ENCODE peak calls at places on chromosomes 1 and 21, in five cellular contexts. One of them, this sample, is unnamed.

GRCh38 chr1:27241677-27242076 is 7.2 kb downstream of the WDTC1 start:
- DNase-seq in GM20000: no peak
- DNase-seq in ascending aorta: no peak
- DNase-seq in GM23338: no peak
- DNase-seq in heart left ventricle: no peak
- DNase-seq in this sample: no peak

GRCh38 chr1:154419620-154420020 is 14.5 kb downstream of the IL6R start:
- DNase-seq in heart left ventricle: peak
- DNase-seq in ascending aorta: peak
- DNase-seq in GM23338: no peak
- DNase-seq in GM20000: no peak
- DNase-seq in this sample: no peak

GRCh38 chr1:66388918-66389317 is 145.0 kb upstream of the SGIP1 start:
- DNase-seq in GM23338: no peak
- DNase-seq in heart left ventricle: no peak
- DNase-seq in GM20000: no peak
- DNase-seq in ascending aorta: no peak
- DNase-seq in this sample: no peak

GRCh38 chr1:244730153-244730933 is 77.4 kb downstream of the DESI2 start:
- DNase-seq in GM20000: peak
- DNase-seq in ascending aorta: no peak
- DNase-seq in GM23338: peak
- DNase-seq in heart left ventricle: peak
- DNase-seq in this sample: peak

GRCh38 chr1:90821793-90822359 is 104.8 kb upstream of the BARHL2 start:
- DNase-seq in heart left ventricle: no peak
- DNase-seq in ascending aorta: no peak
- DNase-seq in GM23338: no peak
- DNase-seq in GM20000: no peak
- DNase-seq in this sample: peak

GRCh38 chr21:32653326-32653901 is 41.2 kb upstream of the CFAP298 start:
- DNase-seq in heart left ventricle: no peak
- DNase-seq in GM23338: peak
- DNase-seq in ascending aorta: no peak
- DNase-seq in GM20000: peak
- DNase-seq in this sample: peak

GRCh38 chr1:151947140-151947539 is 37.8 kb upstream of the THEM4 start:
- DNase-seq in GM20000: no peak
- DNase-seq in heart left ventricle: no peak
- DNase-seq in GM23338: no peak
- DNase-seq in ascending aorta: no peak
- DNase-seq in this sample: no peak

GRCh38 chr1:219521325-219521724 is 91.6 kb downstream of the ZC3H11B start:
- DNase-seq in GM23338: no peak
- DNase-seq in GM20000: no peak
- DNase-seq in ascending aorta: no peak
- DNase-seq in heart left ventricle: no peak
- DNase-seq in this sample: no peak

GRCh38 chr1:87089823-87090222 is 175.4 kb downstream of the HS2ST1 start:
- DNase-seq in GM20000: no peak
- DNase-seq in ascending aorta: no peak
- DNase-seq in heart left ventricle: no peak
- DNase-seq in GM23338: peak
- DNase-seq in this sample: no peak

GRCh38 chr1:232463226-232463625 is 166.7 kb downstream of the SIPA1L2 start:
- DNase-seq in GM23338: no peak
- DNase-seq in heart left ventricle: no peak
- DNase-seq in GM20000: no peak
- DNase-seq in ascending aorta: no peak
- DNase-seq in this sample: no peak

DNA sequence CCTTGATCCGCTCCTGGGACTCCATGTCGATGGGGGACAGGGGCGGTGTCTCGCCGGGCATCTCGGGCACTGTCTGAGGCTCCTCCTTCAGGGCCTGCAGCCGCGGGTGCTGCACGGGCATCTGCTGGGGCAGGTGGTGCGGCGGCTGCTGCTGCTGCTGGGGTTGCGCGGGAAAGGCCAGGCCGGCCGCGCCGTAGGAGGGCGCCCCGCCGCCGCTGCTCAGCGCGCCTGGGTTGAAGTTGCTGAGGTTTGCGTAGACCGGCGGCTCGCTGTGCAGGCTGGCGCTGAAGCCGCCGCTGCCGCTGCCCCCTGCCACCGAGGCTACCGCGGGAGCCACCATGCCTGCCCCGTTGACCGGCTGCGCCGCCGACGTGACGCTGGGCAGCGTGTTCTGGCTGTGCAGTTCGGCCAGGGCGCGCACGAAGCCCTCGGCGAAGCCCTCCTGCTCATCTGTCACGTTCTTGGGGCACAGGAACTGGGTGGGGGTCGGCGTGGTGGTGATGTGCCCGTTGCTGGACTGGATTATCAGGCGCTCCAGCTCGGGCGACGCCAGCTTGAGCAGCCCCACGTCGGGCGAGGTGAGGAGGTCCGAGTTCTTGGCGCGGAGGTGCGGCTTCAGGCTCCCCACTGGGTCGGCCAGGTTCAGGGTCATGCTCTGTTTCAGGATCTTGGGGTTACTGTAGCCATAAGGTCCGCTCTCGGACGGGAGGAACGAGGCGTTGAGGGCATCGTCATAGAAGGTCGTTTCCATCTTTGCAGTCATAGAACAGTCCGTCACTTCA is 1.3 kb downstream of the JUN start:
- DNase-seq in GM20000: peak
- DNase-seq in heart left ventricle: peak
- DNase-seq in ascending aorta: peak
- DNase-seq in GM23338: peak
- DNase-seq in this sample: peak
- TF ChIP-seq CTCF in GM20000: peak
- TF ChIP-seq CTCF in heart left ventricle: no peak
- TF ChIP-seq CTCF in ascending aorta: no peak
- TF ChIP-seq CTCF in GM23338: peak
- TF ChIP-seq CTCF in this sample: peak

DNA sequence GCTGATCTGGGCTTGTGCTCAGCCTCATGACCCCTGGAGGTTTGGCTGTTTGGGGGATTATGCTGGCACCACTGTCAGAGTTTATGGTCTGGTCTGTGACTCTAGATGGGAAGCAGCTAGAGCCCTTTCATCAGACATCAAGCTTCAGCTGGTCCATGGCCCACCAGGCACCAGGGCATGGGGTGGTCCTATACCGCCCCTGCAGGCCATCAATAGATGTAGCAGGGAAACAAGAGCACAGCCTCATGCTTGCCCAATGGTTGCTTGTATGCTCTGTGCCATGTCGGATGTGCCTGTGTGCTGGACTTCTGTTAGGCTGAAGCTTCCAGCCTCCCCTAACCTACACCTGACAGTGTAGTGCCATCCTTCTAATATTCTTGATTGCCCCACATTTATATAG is 71.1 kb upstream of the CD34 start:
- DNase-seq in heart left ventricle: no peak
- DNase-seq in GM23338: peak
- DNase-seq in ascending aorta: no peak
- DNase-seq in GM20000: peak
- DNase-seq in this sample: peak
- TF ChIP-seq CTCF in heart left ventricle: peak
- TF ChIP-seq CTCF in GM23338: peak
- TF ChIP-seq CTCF in ascending aorta: no peak
- TF ChIP-seq CTCF in GM20000: peak
- TF ChIP-seq CTCF in this sample: peak

GRCh38 chr1:24971539-24971938 is 41.5 kb upstream of the RUNX3 start:
- DNase-seq in GM20000: no peak
- DNase-seq in GM23338: no peak
- DNase-seq in heart left ventricle: peak
- DNase-seq in ascending aorta: no peak
- DNase-seq in this sample: no peak

GRCh38 chr1:24968941-24969585 is 39.0 kb upstream of the RUNX3 start:
- DNase-seq in GM23338: no peak
- DNase-seq in GM20000: no peak
- DNase-seq in heart left ventricle: peak
- DNase-seq in ascending aorta: no peak
- DNase-seq in this sample: no peak

GRCh38 chr1:24970926-24971530 is 41.0 kb upstream of the RUNX3 start:
- DNase-seq in GM23338: no peak
- DNase-seq in ascending aorta: no peak
- DNase-seq in GM20000: no peak
- DNase-seq in heart left ventricle: peak
- DNase-seq in this sample: no peak

GRCh38 chr1:24969616-24970398 is 39.7 kb upstream of the RUNX3 start:
- DNase-seq in GM23338: no peak
- DNase-seq in GM20000: no peak
- DNase-seq in ascending aorta: no peak
- DNase-seq in heart left ventricle: peak
- DNase-seq in this sample: no peak

DNA sequence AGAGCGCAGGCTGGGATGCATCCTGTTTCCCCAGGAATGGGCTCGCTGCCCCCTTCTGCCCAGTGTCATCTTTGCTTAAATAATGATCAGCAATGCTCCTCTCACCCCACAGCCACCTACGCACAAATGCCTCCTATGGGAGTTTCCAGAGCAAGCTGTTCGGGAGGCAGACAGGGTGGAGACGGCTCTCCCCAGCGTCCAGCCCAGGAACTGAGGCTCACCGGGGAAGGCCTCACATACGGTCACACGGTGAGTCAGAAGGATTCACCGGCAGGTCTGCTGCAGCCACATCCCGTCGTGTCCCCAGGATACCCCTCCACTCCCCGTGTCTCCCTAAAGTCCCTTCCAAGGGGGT is 40.3 kb upstream of the RUNX3 start:
- DNase-seq in GM20000: no peak
- DNase-seq in ascending aorta: no peak
- DNase-seq in heart left ventricle: peak
- DNase-seq in GM23338: peak
- DNase-seq in this sample: no peak
- TF ChIP-seq CTCF in GM20000: no peak
- TF ChIP-seq CTCF in ascending aorta: no peak
- TF ChIP-seq CTCF in heart left ventricle: no peak
- TF ChIP-seq CTCF in GM23338: peak
- TF ChIP-seq CTCF in this sample: no peak

DNA sequence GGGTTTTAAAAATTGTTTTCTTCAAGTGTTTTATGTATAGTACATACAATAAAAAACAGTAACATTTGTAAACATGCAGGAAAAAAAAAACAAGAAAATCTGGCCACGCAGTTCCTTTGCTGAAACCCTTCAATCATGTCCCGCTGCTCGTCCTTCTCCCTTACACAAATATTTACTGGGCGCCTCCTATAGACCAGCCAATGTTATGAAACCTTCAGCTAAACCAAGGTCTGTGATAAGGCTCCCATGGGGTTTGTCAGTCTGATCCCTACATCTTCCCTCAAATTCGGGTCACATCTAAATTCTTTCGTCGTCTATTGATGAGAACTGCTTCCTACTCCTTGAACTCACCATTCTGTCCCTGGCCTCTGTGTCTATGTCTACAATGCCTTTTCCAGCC is 583.9 kb downstream of the SMYD3 start:
- DNase-seq in ascending aorta: no peak
- DNase-seq in GM23338: peak
- DNase-seq in heart left ventricle: no peak
- DNase-seq in GM20000: no peak
- DNase-seq in this sample: no peak
- TF ChIP-seq CTCF in ascending aorta: no peak
- TF ChIP-seq CTCF in GM23338: peak
- TF ChIP-seq CTCF in heart left ventricle: no peak
- TF ChIP-seq CTCF in GM20000: no peak
- TF ChIP-seq CTCF in this sample: no peak

GRCh38 chr21:30408782-30409494 is 13.1 kb downstream of the KRTAP13-1 start:
- DNase-seq in ascending aorta: no peak
- DNase-seq in GM23338: peak
- DNase-seq in GM20000: no peak
- DNase-seq in heart left ventricle: peak
- DNase-seq in this sample: peak
- TF ChIP-seq CTCF in ascending aorta: no peak
- TF ChIP-seq CTCF in GM23338: peak
- TF ChIP-seq CTCF in GM20000: no peak
- TF ChIP-seq CTCF in heart left ventricle: no peak
- TF ChIP-seq CTCF in this sample: peak

GRCh38 chr1:172640146-172640545 is 18.8 kb upstream of the FASLG start:
- DNase-seq in GM23338: no peak
- DNase-seq in heart left ventricle: no peak
- DNase-seq in ascending aorta: no peak
- DNase-seq in GM20000: no peak
- DNase-seq in this sample: no peak
- TF ChIP-seq CTCF in GM23338: no peak
- TF ChIP-seq CTCF in heart left ventricle: no peak
- TF ChIP-seq CTCF in ascending aorta: no peak
- TF ChIP-seq CTCF in GM20000: no peak
- TF ChIP-seq CTCF in this sample: no peak